ENCODE peak calls at places on chromosomes 2 and 18, in six cellular contexts. One of them, this sample, is unnamed.

GRCh38 chr2:181685150-181685688 is 4.9 kb upstream of the NEUROD1 start:
- DNase-seq in skeletal muscle cell: no peak
- DNase-seq in CD4-positive, alpha-beta T cell: no peak
- DNase-seq in HL-60: no peak
- DNase-seq in pancreas: no peak
- DNase-seq in NT2/D1: no peak
- DNase-seq in this sample: no peak

GRCh38 chr18:22465859-22466602 is 48.3 kb upstream of the CTAGE1 start:
- DNase-seq in HL-60: no peak
- DNase-seq in skeletal muscle cell: peak
- DNase-seq in CD4-positive, alpha-beta T cell: no peak
- DNase-seq in NT2/D1: no peak
- DNase-seq in pancreas: no peak
- DNase-seq in this sample: no peak

GRCh38 chr2:50385361-50385760 is 646.6 kb downstream of the NRXN1 start:
- DNase-seq in NT2/D1: no peak
- DNase-seq in CD4-positive, alpha-beta T cell: no peak
- DNase-seq in pancreas: no peak
- DNase-seq in skeletal muscle cell: no peak
- DNase-seq in HL-60: no peak
- DNase-seq in this sample: no peak

GRCh38 chr2:85765081-85765731 is 11.4 kb downstream of the ATOH8 start:
- DNase-seq in pancreas: peak
- DNase-seq in HL-60: no peak
- DNase-seq in skeletal muscle cell: no peak
- DNase-seq in NT2/D1: peak
- DNase-seq in CD4-positive, alpha-beta T cell: no peak
- DNase-seq in this sample: no peak

GRCh38 chr2:180573951-180574350 is 406.5 kb upstream of the UBE2E3 start:
- DNase-seq in NT2/D1: no peak
- DNase-seq in HL-60: no peak
- DNase-seq in CD4-positive, alpha-beta T cell: no peak
- DNase-seq in pancreas: no peak
- DNase-seq in skeletal muscle cell: no peak
- DNase-seq in this sample: no peak

GRCh38 chr2:25842155-25842554 is 36.1 kb downstream of the ASXL2 start:
- DNase-seq in pancreas: no peak
- DNase-seq in NT2/D1: no peak
- DNase-seq in skeletal muscle cell: no peak
- DNase-seq in CD4-positive, alpha-beta T cell: no peak
- DNase-seq in HL-60: no peak
- DNase-seq in this sample: no peak

GRCh38 chr2:223003191-223003590 is 48.8 kb upstream of the KCNE4 start:
- DNase-seq in skeletal muscle cell: no peak
- DNase-seq in CD4-positive, alpha-beta T cell: no peak
- DNase-seq in pancreas: no peak
- DNase-seq in HL-60: no peak
- DNase-seq in NT2/D1: no peak
- DNase-seq in this sample: no peak

GRCh38 chr2:215241791-215242305 is 70.0 kb upstream of the ATIC start:
- DNase-seq in pancreas: no peak
- DNase-seq in HL-60: no peak
- DNase-seq in CD4-positive, alpha-beta T cell: no peak
- DNase-seq in skeletal muscle cell: no peak
- DNase-seq in NT2/D1: no peak
- DNase-seq in this sample: no peak

GRCh38 chr2:15385184-15385583 is 175.9 kb downstream of the NBAS start:
- DNase-seq in pancreas: no peak
- DNase-seq in NT2/D1: no peak
- DNase-seq in HL-60: no peak
- DNase-seq in CD4-positive, alpha-beta T cell: no peak
- DNase-seq in skeletal muscle cell: no peak
- DNase-seq in this sample: no peak

GRCh38 chr2:241432824-241433448 is 75.4 kb downstream of the STK25 start:
- DNase-seq in skeletal muscle cell: no peak
- DNase-seq in CD4-positive, alpha-beta T cell: no peak
- DNase-seq in NT2/D1: no peak
- DNase-seq in pancreas: no peak
- DNase-seq in HL-60: no peak
- DNase-seq in this sample: no peak

GRCh38 chr2:233706720-233707119 is 6.0 kb upstream of the UGT1A5 start:
- DNase-seq in NT2/D1: no peak
- DNase-seq in CD4-positive, alpha-beta T cell: no peak
- DNase-seq in pancreas: no peak
- DNase-seq in skeletal muscle cell: peak
- DNase-seq in HL-60: no peak
- DNase-seq in this sample: no peak

GRCh38 chr18:79755496-79756142 is 42.1 kb upstream of the KCNG2 start:
- DNase-seq in pancreas: no peak
- DNase-seq in CD4-positive, alpha-beta T cell: no peak
- DNase-seq in NT2/D1: no peak
- DNase-seq in HL-60: no peak
- DNase-seq in skeletal muscle cell: no peak
- DNase-seq in this sample: peak

GRCh38 chr18:42525905-42526304 is 570.9 kb downstream of the PIK3C3 start:
- DNase-seq in pancreas: no peak
- DNase-seq in HL-60: no peak
- DNase-seq in CD4-positive, alpha-beta T cell: no peak
- DNase-seq in NT2/D1: no peak
- DNase-seq in skeletal muscle cell: no peak
- DNase-seq in this sample: no peak

GRCh38 chr2:235952714-235953113 is 215.5 kb downstream of the GBX2 start:
- DNase-seq in NT2/D1: no peak
- DNase-seq in skeletal muscle cell: no peak
- DNase-seq in pancreas: no peak
- DNase-seq in CD4-positive, alpha-beta T cell: no peak
- DNase-seq in HL-60: no peak
- DNase-seq in this sample: no peak

GRCh38 chr2:71604709-71605085 is 151.3 kb downstream of the DYSF start:
- DNase-seq in pancreas: no peak
- DNase-seq in HL-60: no peak
- DNase-seq in CD4-positive, alpha-beta T cell: no peak
- DNase-seq in NT2/D1: no peak
- DNase-seq in skeletal muscle cell: no peak
- DNase-seq in this sample: no peak

GRCh38 chr2:138724296-138724695 is 55.9 kb downstream of the NXPH2 start:
- DNase-seq in NT2/D1: peak
- DNase-seq in skeletal muscle cell: no peak
- DNase-seq in pancreas: no peak
- DNase-seq in HL-60: no peak
- DNase-seq in CD4-positive, alpha-beta T cell: no peak
- DNase-seq in this sample: no peak

GRCh38 chr2:201127570-201127969 is 11.6 kb downstream of the CFLAR start:
- DNase-seq in NT2/D1: no peak
- DNase-seq in CD4-positive, alpha-beta T cell: no peak
- DNase-seq in skeletal muscle cell: no peak
- DNase-seq in pancreas: no peak
- DNase-seq in HL-60: no peak
- DNase-seq in this sample: peak

GRCh38 chr18:60024345-60024744 is 124.5 kb downstream of the PMAIP1 start:
- DNase-seq in skeletal muscle cell: no peak
- DNase-seq in HL-60: no peak
- DNase-seq in CD4-positive, alpha-beta T cell: no peak
- DNase-seq in NT2/D1: no peak
- DNase-seq in pancreas: no peak
- DNase-seq in this sample: no peak

GRCh38 chr2:125667630-125668029 is 988.3 kb upstream of the GYPC start:
- DNase-seq in skeletal muscle cell: no peak
- DNase-seq in HL-60: no peak
- DNase-seq in NT2/D1: no peak
- DNase-seq in CD4-positive, alpha-beta T cell: no peak
- DNase-seq in pancreas: no peak
- DNase-seq in this sample: no peak

GRCh38 chr18:39453882-39454281 is 1888.3 kb upstream of the CELF4 start:
- DNase-seq in skeletal muscle cell: peak
- DNase-seq in HL-60: no peak
- DNase-seq in CD4-positive, alpha-beta T cell: no peak
- DNase-seq in NT2/D1: no peak
- DNase-seq in pancreas: no peak
- DNase-seq in this sample: no peak

GRCh38 chr2:191917430-191917881 is 70.6 kb upstream of the CAVIN2 start:
- DNase-seq in skeletal muscle cell: no peak
- DNase-seq in CD4-positive, alpha-beta T cell: no peak
- DNase-seq in NT2/D1: no peak
- DNase-seq in pancreas: no peak
- DNase-seq in HL-60: no peak
- DNase-seq in this sample: no peak

GRCh38 chr2:17579605-17580318 is 39.3 kb downstream of the VSNL1 start:
- DNase-seq in NT2/D1: peak
- DNase-seq in skeletal muscle cell: no peak
- DNase-seq in CD4-positive, alpha-beta T cell: no peak
- DNase-seq in HL-60: no peak
- DNase-seq in pancreas: no peak
- DNase-seq in this sample: no peak

GRCh38 chr18:40259073-40259472 is 1696.0 kb upstream of the PIK3C3 start:
- DNase-seq in skeletal muscle cell: no peak
- DNase-seq in CD4-positive, alpha-beta T cell: no peak
- DNase-seq in HL-60: no peak
- DNase-seq in pancreas: no peak
- DNase-seq in NT2/D1: no peak
- DNase-seq in this sample: no peak

GRCh38 chr2:196967126-196967525 is 40.6 kb upstream of the PGAP1 start:
- DNase-seq in NT2/D1: no peak
- DNase-seq in HL-60: no peak
- DNase-seq in pancreas: no peak
- DNase-seq in CD4-positive, alpha-beta T cell: no peak
- DNase-seq in skeletal muscle cell: no peak
- DNase-seq in this sample: no peak

GRCh38 chr2:1723397-1724042 is 20.8 kb downstream of the PXDN start:
- DNase-seq in HL-60: no peak
- DNase-seq in skeletal muscle cell: no peak
- DNase-seq in pancreas: no peak
- DNase-seq in CD4-positive, alpha-beta T cell: no peak
- DNase-seq in NT2/D1: no peak
- DNase-seq in this sample: no peak

GRCh38 chr18:44742741-44743311 is 62.1 kb downstream of the SETBP1 start:
- DNase-seq in pancreas: peak
- DNase-seq in HL-60: no peak
- DNase-seq in NT2/D1: no peak
- DNase-seq in CD4-positive, alpha-beta T cell: no peak
- DNase-seq in skeletal muscle cell: peak
- DNase-seq in this sample: no peak

GRCh38 chr2:58137221-58137620 is 90.6 kb downstream of the VRK2 start:
- DNase-seq in NT2/D1: no peak
- DNase-seq in HL-60: no peak
- DNase-seq in skeletal muscle cell: no peak
- DNase-seq in pancreas: no peak
- DNase-seq in CD4-positive, alpha-beta T cell: no peak
- DNase-seq in this sample: no peak

GRCh38 chr2:45224321-45224995 is 215.2 kb upstream of the SIX2 start:
- DNase-seq in CD4-positive, alpha-beta T cell: no peak
- DNase-seq in HL-60: no peak
- DNase-seq in skeletal muscle cell: no peak
- DNase-seq in pancreas: no peak
- DNase-seq in NT2/D1: no peak
- DNase-seq in this sample: no peak

GRCh38 chr2:61210332-61210981 is 48.5 kb downstream of the C2orf74 start:
- DNase-seq in CD4-positive, alpha-beta T cell: no peak
- DNase-seq in HL-60: no peak
- DNase-seq in pancreas: no peak
- DNase-seq in NT2/D1: no peak
- DNase-seq in skeletal muscle cell: peak
- DNase-seq in this sample: no peak

GRCh38 chr2:230953843-230954242 is 28.8 kb upstream of the GPR55 start:
- DNase-seq in CD4-positive, alpha-beta T cell: no peak
- DNase-seq in skeletal muscle cell: no peak
- DNase-seq in NT2/D1: no peak
- DNase-seq in HL-60: peak
- DNase-seq in pancreas: no peak
- DNase-seq in this sample: no peak

GRCh38 chr2:170885130-170885791 is 43.8 kb upstream of the GORASP2 start:
- DNase-seq in pancreas: no peak
- DNase-seq in HL-60: no peak
- DNase-seq in CD4-positive, alpha-beta T cell: no peak
- DNase-seq in NT2/D1: no peak
- DNase-seq in skeletal muscle cell: no peak
- DNase-seq in this sample: no peak

GRCh38 chr2:74491671-74492544 is 7.5 kb downstream of the LBX2 start:
- DNase-seq in CD4-positive, alpha-beta T cell: no peak
- DNase-seq in NT2/D1: no peak
- DNase-seq in skeletal muscle cell: no peak
- DNase-seq in HL-60: no peak
- DNase-seq in pancreas: no peak
- DNase-seq in this sample: no peak

GRCh38 chr2:207762146-207762545 is 7.6 kb downstream of the FZD5 start:
- DNase-seq in HL-60: no peak
- DNase-seq in CD4-positive, alpha-beta T cell: no peak
- DNase-seq in skeletal muscle cell: no peak
- DNase-seq in pancreas: no peak
- DNase-seq in NT2/D1: no peak
- DNase-seq in this sample: no peak

GRCh38 chr18:76364282-76365259 is 130.5 kb downstream of the ZNF516 start:
- DNase-seq in NT2/D1: no peak
- DNase-seq in pancreas: no peak
- DNase-seq in CD4-positive, alpha-beta T cell: no peak
- DNase-seq in HL-60: no peak
- DNase-seq in skeletal muscle cell: no peak
- DNase-seq in this sample: no peak

GRCh38 chr2:17520761-17521160 is 2.5 kb upstream of the RAD51AP2 start:
- DNase-seq in skeletal muscle cell: no peak
- DNase-seq in CD4-positive, alpha-beta T cell: no peak
- DNase-seq in NT2/D1: no peak
- DNase-seq in HL-60: no peak
- DNase-seq in pancreas: no peak
- DNase-seq in this sample: no peak

GRCh38 chr2:130135692-130136541 is 6.9 kb upstream of the POTEF start:
- DNase-seq in skeletal muscle cell: no peak
- DNase-seq in pancreas: no peak
- DNase-seq in HL-60: no peak
- DNase-seq in NT2/D1: no peak
- DNase-seq in CD4-positive, alpha-beta T cell: no peak
- DNase-seq in this sample: no peak

GRCh38 chr2:7530001-7530400 is 612.8 kb downstream of the RNF144A start:
- DNase-seq in CD4-positive, alpha-beta T cell: no peak
- DNase-seq in NT2/D1: no peak
- DNase-seq in HL-60: no peak
- DNase-seq in pancreas: no peak
- DNase-seq in skeletal muscle cell: no peak
- DNase-seq in this sample: no peak

GRCh38 chr18:50626317-50626716 is 66.4 kb downstream of the MAPK4 start:
- DNase-seq in HL-60: no peak
- DNase-seq in NT2/D1: no peak
- DNase-seq in CD4-positive, alpha-beta T cell: no peak
- DNase-seq in skeletal muscle cell: no peak
- DNase-seq in pancreas: no peak
- DNase-seq in this sample: no peak

This sample was measured in T-helper 1 cell.